ENCODE peak calls at places on chromosome 18, in five cellular contexts. G is hepatocyte, T is esophagus squamous epithelium, N is sigmoid colon, R is fibroblast of lung. M is an unnamed sample.

GRCh38 chr18:31162825-31163435 is at the start of gene DSC1:
- DNase-seq in G (no peak), T (no peak), N (no peak), R (no peak), M (no peak)

GRCh38 chr18:64134044-64134757 is 14.7 kb downstream of the LINC00305 start:
- DNase-seq in G (no peak), T (no peak), N (no peak), R (peak; percentile 25), M (no peak)

GRCh38 chr18:79392226-79392625 is 3.5 kb upstream of the NFATC1 start:
- DNase-seq in G (no peak), T (no peak), N (peak; percentile 58), R (no peak), M (no peak)

GRCh38 chr18:63168287-63168686 is 151.3 kb downstream of the BCL2 start:
- DNase-seq in G (no peak), T (no peak), N (no peak), R (no peak), M (no peak)

GRCh38 chr18:79664525-79665125 is 15.0 kb upstream of the CTDP1 start:
- DNase-seq in G (peak; percentile 51), T (no peak), N (no peak), R (peak; percentile 72), M (no peak)

GRCh38 chr18:43680096-43680495 is 402.8 kb upstream of the SYT4 start:
- DNase-seq in G (no peak), T (no peak), N (no peak), R (peak; percentile 9), M (no peak)

GRCh38 chr18:50097702-50098101 is 97.2 kb downstream of the MYO5B start:
- DNase-seq in G (no peak), T (no peak), N (no peak), R (peak; percentile 60), M (no peak)

GRCh38 chr18:364221-364620 is 96.4 kb upstream of the THOC1 start:
- DNase-seq in G (no peak), T (no peak), N (no peak), R (peak; percentile 41), M (no peak)

GRCh38 chr18:7221424-7222155 is 9.3 kb upstream of the LRRC30 start:
- DNase-seq in G (peak; percentile 79), T (no peak), N (no peak), R (peak; percentile 62), M (no peak)

GRCh38 chr18:31546476-31546875 is 45.2 kb upstream of the TTR start:
- DNase-seq in G (no peak), T (no peak), N (no peak), R (peak; percentile 59), M (no peak)

GRCh38 chr18:79952996-79953559 is 1.6 kb upstream of the SLC66A2 start:
- DNase-seq in G (peak; percentile 52), T (no peak), N (peak; percentile 55), R (no peak), M (no peak)

GRCh38 chr18:22585821-22586220 is 168.1 kb upstream of the CTAGE1 start:
- DNase-seq in G (no peak), T (no peak), N (no peak), R (no peak), M (no peak)

GRCh38 chr18:70462078-70462439 is 173.2 kb downstream of the SOCS6 start:
- DNase-seq in G (no peak), T (no peak), N (no peak), R (no peak), M (no peak)

GRCh38 chr18:37712776-37713175 is 147.2 kb upstream of the CELF4 start:
- DNase-seq in G (no peak), T (no peak), N (no peak), R (no peak), M (no peak)

GRCh38 chr18:31892936-31893335 is 50.0 kb downstream of the TRAPPC8 start:
- DNase-seq in G (no peak), T (no peak), N (no peak), R (no peak), M (no peak)

GRCh38 chr18:58051765-58052460 is 7.9 kb downstream of the NEDD4L start:
- DNase-seq in G (no peak), T (no peak), N (no peak), R (peak; percentile 41), M (no peak)

GRCh38 chr18:23689616-23690504 is 607 bp downstream of the LAMA3 start:
- DNase-seq in G (peak; percentile 48), T (no peak), N (no peak), R (no peak), M (no peak)

GRCh38 chr18:43534511-43534910 is 257.2 kb upstream of the SYT4 start:
- DNase-seq in G (peak; percentile 4), T (no peak), N (no peak), R (peak; percentile 20), M (no peak)

GRCh38 chr18:74234326-74235171 is 57.2 kb downstream of the CYB5A start:
- DNase-seq in G (peak; percentile 86), T (no peak), N (peak; percentile 87), R (peak; percentile 54), M (no peak)

GRCh38 chr18:23824704-23825103 is 135.5 kb downstream of the LAMA3 start:
- DNase-seq in G (peak; percentile 28), T (no peak), N (no peak), R (peak; percentile 65), M (no peak)

GRCh38 chr18:57901819-57902600 is 98.9 kb upstream of the ATP8B1 start:
- DNase-seq in G (peak; percentile 66), T (no peak), N (no peak), R (peak; percentile 7), M (no peak)

GRCh38 chr18:4319738-4320677 is 135.1 kb downstream of the DLGAP1 start:
- DNase-seq in G (no peak), T (no peak), N (no peak), R (no peak), M (no peak)

GRCh38 chr18:2854871-2855270 is 8.1 kb downstream of the EMILIN2 start:
- DNase-seq in G (no peak), T (no peak), N (peak; percentile 64), R (no peak), M (no peak)

GRCh38 chr18:58862851-58863538 is 1.7 kb upstream of the ZNF532 start:
- DNase-seq in G (peak; percentile 45), T (no peak), N (peak; percentile 66), R (peak; percentile 69), M (peak; percentile 11)

DNA sequence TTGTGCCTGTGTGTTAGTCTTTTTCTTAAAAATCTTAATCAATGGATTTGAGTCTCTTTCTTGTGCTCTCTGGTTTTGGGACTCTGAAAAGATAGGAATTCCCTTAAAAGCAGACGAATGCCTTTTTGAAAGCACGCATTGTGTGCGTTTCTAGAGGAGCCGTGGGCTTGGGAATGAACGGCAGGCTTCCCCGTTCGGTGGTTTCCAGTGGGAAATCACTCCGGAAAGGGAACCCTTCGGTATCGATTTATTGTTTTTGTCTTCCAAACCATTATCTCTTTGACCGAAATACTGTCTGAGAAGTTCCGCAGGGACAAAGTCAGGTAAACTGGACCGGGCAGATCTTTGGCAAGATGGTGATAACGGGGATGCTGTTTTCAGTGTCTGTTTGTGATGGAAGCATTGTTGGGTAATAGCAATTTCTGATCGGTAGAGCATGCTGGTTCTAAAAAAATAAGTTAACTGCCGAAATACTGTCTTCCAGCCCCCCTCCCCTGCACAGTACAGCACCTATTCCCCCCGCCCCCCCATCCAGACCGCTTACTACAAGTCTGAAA is 429 bp downstream of the SETBP1 start:
- DNase-seq in G (no peak), T (no peak), N (no peak), R (no peak), M (no peak)
- H3K4me1 ChIP-seq in G (peaks cover 16% of the 10 kb centered on the region), T (peaks cover 65% of the 10 kb centered on the region), N (peaks cover 48% of the 10 kb centered on the region), R (peaks cover 11% of the 10 kb centered on the region), M (peaks cover 4% of the 10 kb centered on the region)

GRCh38 chr18:77130229-77131099 is 2.1 kb downstream of the MBP start:
- DNase-seq in G (no peak), T (no peak), N (peak; percentile 55), R (no peak), M (peak; percentile 33)
- H3K4me3 ChIP-seq in G (peak overlapping the region; percentile 92), T (peak overlapping the region; percentile 79), N (peak overlapping the region; percentile 66), R (no peak overlapping the region), M (peak overlapping the region; percentile 75)

GRCh38 chr18:78031589-78031988 is 781.9 kb downstream of the GALR1 start:
- DNase-seq in G (no peak), T (no peak), N (no peak), R (no peak), M (no peak)
- H3K27me3 ChIP-seq in G (no peaks in the 10 kb centered on the region), T (no peaks in the 10 kb centered on the region), N (no peaks in the 10 kb centered on the region), R (no peaks in the 10 kb centered on the region), M (no peaks in the 10 kb centered on the region)

GRCh38 chr18:9926223-9926894 is 12.5 kb downstream of the VAPA start:
- DNase-seq in G (no peak), T (no peak), N (no peak), R (no peak), M (no peak)

GRCh38 chr18:9925795-9926194 is 12.0 kb downstream of the VAPA start:
- DNase-seq in G (no peak), T (no peak), N (no peak), R (no peak), M (no peak)

GRCh38 chr18:9925369-9925768 is 11.6 kb downstream of the VAPA start:
- DNase-seq in G (no peak), T (no peak), N (no peak), R (peak; percentile 61), M (no peak)

GRCh38 chr18:9922592-9923308 is 8.9 kb downstream of the VAPA start:
- DNase-seq in G (no peak), T (no peak), N (no peak), R (no peak), M (no peak)

DNA sequence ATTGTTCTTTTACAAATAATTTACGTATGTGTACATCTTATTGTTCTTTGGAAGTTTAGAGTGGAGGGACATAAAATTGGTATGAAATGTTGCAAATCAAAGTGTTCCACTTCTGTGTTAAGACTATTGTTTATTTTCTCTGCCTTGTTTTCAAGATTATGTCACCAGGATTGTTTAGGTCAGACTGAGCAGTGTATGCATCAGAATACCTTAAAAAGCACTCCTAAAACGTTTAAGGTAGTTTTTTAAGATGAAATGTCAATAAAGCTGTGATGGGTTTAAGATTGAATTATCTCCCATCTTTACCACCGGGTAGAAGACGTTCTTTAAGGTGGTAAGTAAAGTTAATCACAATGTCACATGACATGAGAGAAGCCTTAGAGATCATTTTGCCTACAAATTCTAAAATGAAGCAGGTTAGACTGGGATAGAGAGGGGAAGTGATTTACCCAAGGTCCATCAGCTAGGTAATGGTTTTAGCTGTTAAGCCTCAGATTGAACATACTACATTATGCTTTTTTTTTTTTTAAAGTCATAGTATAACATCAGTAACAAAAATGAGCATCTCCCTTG is 10.6 kb downstream of the VAPA start:
- DNase-seq in G (no peak), T (no peak), N (no peak), R (no peak), M (no peak)
- H3K4me1 ChIP-seq in G (peaks cover 33% of the 10 kb centered on the region), T (peaks cover 100% of the 10 kb centered on the region), N (peaks cover 94% of the 10 kb centered on the region), R (peaks cover 7% of the 10 kb centered on the region), M (peaks cover 88% of the 10 kb centered on the region)

GRCh38 chr18:42338683-42339082 is 383.6 kb downstream of the PIK3C3 start:
- DNase-seq in G (peak; percentile 29), T (no peak), N (no peak), R (peak; percentile 2), M (no peak)
- H3K4me3 ChIP-seq in G (no peak overlapping the region), T (no peak overlapping the region), N (no peak overlapping the region), R (no peak overlapping the region), M (no peak overlapping the region)

M was measured in CD8-positive, alpha-beta memory T cell.